ENCODE peak calls at places on chromosomes 13 and 19, in six cellular contexts. W, R, O, C, E and H are unnamed samples.

GRCh38 chr13:38538412-38538811 is 148.5 kb upstream of the FREM2 start:
- DNase-seq in W (no peak), R (no peak), O (no peak), C (no peak), E (no peak), H (no peak)

GRCh38 chr13:46388846-46389245 is 1.8 kb upstream of the RUBCNL start:
- DNase-seq in W (no peak), R (no peak), O (no peak), C (no peak), E (no peak), H (no peak)

GRCh38 chr19:17777840-17778620 is 16.9 kb upstream of the B3GNT3 start:
- DNase-seq in W (peak), R (peak), O (peak), C (peak), E (peak), H (no peak)

GRCh38 chr19:56476671-56477428 is at the start of gene ZNF667:
- DNase-seq in W (peak), R (no peak), O (peak), C (no peak), E (no peak), H (no peak)

GRCh38 chr13:109783815-109784589 is 2.4 kb downstream of the IRS2 start:
- DNase-seq in W (no peak), R (no peak), O (peak), C (no peak), E (no peak), H (no peak)

GRCh38 chr19:27971071-27971470 is 1241.9 kb downstream of the UQCRFS1 start:
- DNase-seq in W (no peak), R (peak), O (no peak), C (no peak), E (no peak), H (no peak)

GRCh38 chr19:27972291-27973040 is 1240.5 kb downstream of the UQCRFS1 start:
- DNase-seq in W (no peak), R (no peak), O (no peak), C (no peak), E (no peak), H (no peak)

GRCh38 chr13:79196366-79196765 is 209.7 kb downstream of the RBM26 start:
- DNase-seq in W (no peak), R (no peak), O (no peak), C (no peak), E (no peak), H (no peak)

GRCh38 chr13:52738719-52739467 is 727 bp downstream of the CNMD start:
- DNase-seq in W (no peak), R (no peak), O (no peak), C (peak), E (no peak), H (no peak)

GRCh38 chr13:67620665-67621064 is 390.5 kb upstream of the PCDH9 start:
- DNase-seq in W (peak), R (no peak), O (no peak), C (no peak), E (no peak), H (no peak)

GRCh38 chr13:109309625-109310363 is 476.6 kb downstream of the IRS2 start:
- DNase-seq in W (no peak), R (peak), O (no peak), C (no peak), E (peak), H (no peak)

GRCh38 chr13:38819596-38819995 is 132.7 kb downstream of the FREM2 start:
- DNase-seq in W (no peak), R (no peak), O (no peak), C (no peak), E (no peak), H (no peak)

GRCh38 chr13:76148926-76149325 is 512.8 kb downstream of the LMO7 start:
- DNase-seq in W (peak), R (no peak), O (no peak), C (no peak), E (no peak), H (no peak)

GRCh38 chr13:98214707-98215106 is 37.6 kb upstream of the RNF113B start:
- DNase-seq in W (no peak), R (no peak), O (no peak), C (no peak), E (no peak), H (no peak)

GRCh38 chr19:409006-409514 is at the start of gene C2CD4C:
- DNase-seq in W (no peak), R (no peak), O (peak), C (peak), E (no peak), H (no peak)

GRCh38 chr13:109778102-109778542 is 8.3 kb downstream of the IRS2 start:
- DNase-seq in W (peak), R (peak), O (no peak), C (no peak), E (no peak), H (no peak)

GRCh38 chr13:49190901-49191300 is 29.2 kb upstream of the MLNR start:
- DNase-seq in W (no peak), R (no peak), O (no peak), C (no peak), E (no peak), H (no peak)

GRCh38 chr13:49183672-49184315 is 36.3 kb upstream of the MLNR start:
- DNase-seq in W (peak), R (no peak), O (no peak), C (no peak), E (no peak), H (no peak)

GRCh38 chr13:49184621-49185020 is 35.5 kb upstream of the MLNR start:
- DNase-seq in W (no peak), R (no peak), O (no peak), C (no peak), E (no peak), H (no peak)

GRCh38 chr13:49185264-49185663 is 34.9 kb upstream of the MLNR start:
- DNase-seq in W (peak), R (peak), O (no peak), C (no peak), E (no peak), H (peak)
- TF ChIP-seq SMC3 in W (no peak), R (no peak), O (no peak), C (no peak), E (no peak), H (no peak)

DNA sequence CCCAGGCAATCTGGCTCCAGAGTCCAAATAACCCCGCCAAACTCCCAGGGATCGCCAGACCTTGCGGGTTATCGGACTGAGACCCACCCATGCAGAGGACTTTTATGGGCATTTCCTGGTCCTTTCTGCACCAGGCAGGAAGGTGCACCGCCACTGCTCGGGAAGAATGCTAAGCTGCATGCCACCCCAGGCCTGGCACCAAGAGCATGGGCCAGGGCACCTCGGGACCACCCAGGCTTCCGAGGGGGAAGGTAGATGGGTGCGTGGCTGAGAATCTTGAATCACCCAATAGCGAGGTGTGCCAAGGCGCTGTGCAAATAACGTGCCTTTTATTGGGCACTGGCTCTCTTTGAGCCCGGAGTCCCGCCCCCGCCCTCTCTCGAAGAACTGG is 422 bp upstream of the ZNF575 start:
- DNase-seq in W (no peak), R (no peak), O (peak), C (no peak), E (no peak), H (no peak)
- TF ChIP-seq SMC3 in W (no peak), R (no peak), O (no peak), C (no peak), E (no peak), H (no peak)

GRCh38 chr19:44109458-44109857 is 3.7 kb upstream of the ZNF225 start:
- DNase-seq in W (no peak), R (no peak), O (no peak), C (no peak), E (no peak), H (no peak)
- TF ChIP-seq SMC3 in W (no peak), R (no peak), O (no peak), C (no peak), E (no peak), H (no peak)

GRCh38 chr19:45071969-45072790 is 4.1 kb downstream of the ZNF296 start:
- DNase-seq in W (no peak), R (no peak), O (no peak), C (no peak), E (no peak), H (no peak)

GRCh38 chr19:45075215-45076028 is 856 bp downstream of the ZNF296 start:
- DNase-seq in W (no peak), R (peak), O (no peak), C (peak), E (peak), H (peak)

GRCh38 chr19:45076851-45077730 is 813 bp upstream of the ZNF296 start:
- DNase-seq in W (no peak), R (no peak), O (no peak), C (no peak), E (no peak), H (no peak)

GRCh38 chr19:45076029-45076850 is at the start of gene ZNF296:
- DNase-seq in W (no peak), R (peak), O (no peak), C (peak), E (peak), H (no peak)

DNA sequence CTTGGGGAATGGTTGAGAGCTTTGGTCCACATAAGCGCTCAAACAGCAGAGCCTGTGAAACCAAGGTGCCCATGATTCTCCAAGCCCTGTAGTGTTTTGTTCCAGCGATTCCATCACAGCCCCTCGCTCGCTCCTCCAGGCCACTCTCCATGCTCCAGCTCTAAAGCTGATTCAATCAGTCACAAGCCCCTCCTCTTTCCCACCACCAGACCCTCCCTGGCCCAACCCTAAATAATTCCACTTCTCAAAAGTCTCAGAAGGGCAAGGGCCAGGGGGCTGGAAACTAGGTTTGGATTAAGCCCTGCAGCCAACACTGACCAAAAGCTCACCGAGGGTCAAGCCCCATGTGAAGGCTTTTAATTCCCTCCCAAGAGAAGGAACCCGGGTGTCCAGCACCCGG is 1.5 kb downstream of the ZNF296 start:
- DNase-seq in W (no peak), R (no peak), O (no peak), C (no peak), E (no peak), H (no peak)
- TF ChIP-seq SMC3 in W (no peak), R (no peak), O (no peak), C (no peak), E (no peak), H (no peak)

DNA sequence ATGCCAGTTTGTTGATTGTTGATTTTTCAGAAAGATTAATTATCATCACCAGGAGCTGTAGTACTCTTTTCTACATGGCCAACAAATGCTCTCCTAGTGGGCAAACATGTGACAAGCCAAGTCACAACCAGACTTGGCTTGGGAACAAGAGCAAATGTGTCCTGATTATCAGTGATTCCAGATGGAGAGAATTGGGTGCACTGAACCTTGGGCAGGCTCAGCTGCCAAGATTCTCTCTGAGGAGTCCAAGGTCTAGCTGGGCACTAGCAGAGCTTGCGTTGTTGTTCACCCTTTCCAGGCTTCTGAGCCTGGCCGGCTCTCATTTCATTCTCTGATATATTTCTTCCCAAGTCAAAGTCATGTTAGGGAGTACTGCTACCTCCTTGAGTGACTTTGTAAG is 27.2 kb upstream of the GPI start:
- DNase-seq in W (no peak), R (no peak), O (no peak), C (no peak), E (no peak), H (no peak)
- TF ChIP-seq SMC3 in W (no peak), R (no peak), O (no peak), C (no peak), E (no peak), H (no peak)

GRCh38 chr19:34957830-34958751 is 5.9 kb downstream of the ZNF792 start:
- DNase-seq in W (no peak), R (peak), O (no peak), C (no peak), E (no peak), H (no peak)
- TF ChIP-seq SMC3 in W (no peak), R (no peak), O (no peak), C (no peak), E (no peak), H (no peak)

DNA sequence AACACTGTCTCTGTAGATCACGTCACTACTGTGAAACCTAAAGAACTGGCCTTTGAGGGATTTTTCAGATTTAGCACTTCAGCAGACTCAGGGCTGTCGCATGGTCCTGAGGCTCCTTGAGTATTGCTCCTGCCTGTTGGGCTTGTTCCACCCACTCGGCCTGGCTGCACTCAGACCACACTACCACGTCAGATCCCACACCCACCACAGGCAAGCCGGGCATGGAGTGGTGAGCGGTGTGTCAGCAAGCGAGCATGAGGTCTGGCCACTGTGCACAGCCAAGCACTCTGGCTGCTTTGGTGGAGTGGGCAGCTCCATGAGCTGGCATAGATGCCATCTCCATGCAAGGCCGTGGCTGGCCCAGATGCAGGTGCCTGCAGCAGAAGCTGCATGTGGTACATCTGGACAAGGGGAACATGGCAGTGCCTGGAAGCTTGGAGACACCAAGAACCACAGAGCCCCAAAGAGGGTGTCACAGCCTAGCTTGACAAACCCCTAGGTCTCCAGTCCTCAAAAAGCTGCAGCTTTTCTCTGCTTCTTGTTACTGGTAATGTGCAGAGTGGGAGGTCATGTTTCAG is 9.4 kb upstream of the IGFL1 start:
- DNase-seq in W (no peak), R (no peak), O (no peak), C (no peak), E (no peak), H (no peak)
- TF ChIP-seq SMC3 in W (no peak), R (no peak), O (no peak), C (no peak), E (no peak), H (no peak)

GRCh38 chr13:114161644-114162532 is 17.2 kb upstream of the CFAP97D2 start:
- DNase-seq in W (peak), R (no peak), O (no peak), C (no peak), E (peak), H (no peak)
- TF ChIP-seq SMC3 in W (no peak), R (no peak), O (no peak), C (no peak), E (no peak), H (no peak)

GRCh38 chr13:30722361-30722760 is 13.0 kb upstream of the ALOX5AP start:
- DNase-seq in W (peak), R (no peak), O (no peak), C (no peak), E (no peak), H (no peak)
- TF ChIP-seq SMC3 in W (no peak), R (no peak), O (no peak), C (no peak), E (no peak), H (no peak)